ENCODE peak calls at places on chromosomes 1 and 21, in four cellular contexts. H, Q, Y and A are unnamed samples.

GRCh38 chr21:34807881-34808568 is 139.2 kb downstream of the CLIC6 start:
- DNase-seq in Y (no peak), Q (no peak), H (no peak), A (no peak)

GRCh38 chr1:56506314-56506743 is 73.0 kb downstream of the PLPP3 start:
- DNase-seq in Y (no peak), Q (no peak), H (no peak), A (no peak)

GRCh38 chr1:11550664-11551283 is 71.8 kb downstream of the DISP3 start:
- DNase-seq in H (no peak), Q (peak), Y (no peak), A (peak)

GRCh38 chr1:6753320-6754140 is 31.7 kb upstream of the CAMTA1 start:
- DNase-seq in H (no peak), Y (no peak), Q (no peak), A (no peak)

GRCh38 chr1:28135910-28136635 is 40.4 kb downstream of the PTAFR start:
- DNase-seq in Q (no peak), H (no peak), Y (no peak), A (no peak)

GRCh38 chr1:156935719-156936118 is 15.3 kb downstream of the LRRC71 start:
- DNase-seq in Y (no peak), H (no peak), Q (no peak), A (no peak)

GRCh38 chr1:75582725-75583261 is 28.1 kb downstream of the SLC44A5 start:
- DNase-seq in H (no peak), Y (no peak), Q (no peak), A (no peak)

GRCh38 chr1:27427329-27427728 is 34.9 kb downstream of the GPR3 start:
- DNase-seq in Y (no peak), H (no peak), Q (no peak), A (no peak)

GRCh38 chr1:54270543-54270942 is 70.6 kb downstream of the MRPL37 start:
- DNase-seq in Y (no peak), H (no peak), Q (no peak), A (no peak)

GRCh38 chr1:243501002-243501401 is 245.2 kb downstream of the SDCCAG8 start:
- DNase-seq in Q (no peak), Y (peak), H (no peak), A (no peak)

GRCh38 chr1:50705041-50705440 is 255.0 kb downstream of the FAF1 start:
- DNase-seq in Y (no peak), Q (no peak), H (no peak), A (no peak)

GRCh38 chr1:52913014-52913413 is 8.5 kb downstream of the ECHDC2 start:
- DNase-seq in Q (no peak), Y (no peak), H (no peak), A (no peak)

GRCh38 chr1:77514871-77515776 is 167.3 kb downstream of the ZZZ3 start:
- DNase-seq in Q (peak), Y (no peak), H (no peak), A (no peak)

GRCh38 chr21:31644648-31645047 is 14.8 kb upstream of the SOD1 start:
- DNase-seq in H (no peak), Q (no peak), Y (no peak), A (no peak)

GRCh38 chr1:78650114-78650513 is 483 bp downstream of the IFI44 start:
- DNase-seq in Q (no peak), Y (no peak), H (no peak), A (no peak)

GRCh38 chr1:170670751-170671628 is 7.1 kb downstream of the PRRX1 start:
- DNase-seq in Y (peak), H (no peak), Q (no peak), A (no peak)

GRCh38 chr21:15682182-15682895 is 47.4 kb upstream of the USP25 start:
- DNase-seq in Y (no peak), H (no peak), Q (no peak), A (no peak)

GRCh38 chr1:201220388-201220715 is 29.7 kb downstream of the IGFN1 start:
- DNase-seq in Q (no peak), H (no peak), Y (no peak), A (no peak)

GRCh38 chr1:14725641-14726213 is 127.2 kb downstream of the KAZN start:
- DNase-seq in H (no peak), Q (no peak), Y (no peak), A (no peak)

GRCh38 chr1:168876830-168877229 is 147.8 kb upstream of the DPT start:
- DNase-seq in Q (no peak), Y (no peak), H (no peak), A (no peak)

GRCh38 chr1:65011983-65012382 is 45.6 kb upstream of the JAK1 start:
- DNase-seq in Q (no peak), H (no peak), Y (no peak), A (no peak)

GRCh38 chr1:48767957-48768510 is 8.7 kb downstream of the BEND5 start:
- DNase-seq in Q (no peak), Y (no peak), H (no peak), A (no peak)

GRCh38 chr1:206931709-206932108 is 10.0 kb upstream of the FCMR start:
- DNase-seq in Q (no peak), Y (no peak), H (no peak), A (no peak)

GRCh38 chr1:178064191-178064821 is 29.6 kb upstream of the RASAL2 start:
- DNase-seq in Y (no peak), Q (no peak), H (no peak), A (no peak)

GRCh38 chr1:1538989-1539309 is 1.5 kb downstream of the TMEM240 start:
- DNase-seq in H (no peak), Y (no peak), Q (no peak), A (no peak)

DNA sequence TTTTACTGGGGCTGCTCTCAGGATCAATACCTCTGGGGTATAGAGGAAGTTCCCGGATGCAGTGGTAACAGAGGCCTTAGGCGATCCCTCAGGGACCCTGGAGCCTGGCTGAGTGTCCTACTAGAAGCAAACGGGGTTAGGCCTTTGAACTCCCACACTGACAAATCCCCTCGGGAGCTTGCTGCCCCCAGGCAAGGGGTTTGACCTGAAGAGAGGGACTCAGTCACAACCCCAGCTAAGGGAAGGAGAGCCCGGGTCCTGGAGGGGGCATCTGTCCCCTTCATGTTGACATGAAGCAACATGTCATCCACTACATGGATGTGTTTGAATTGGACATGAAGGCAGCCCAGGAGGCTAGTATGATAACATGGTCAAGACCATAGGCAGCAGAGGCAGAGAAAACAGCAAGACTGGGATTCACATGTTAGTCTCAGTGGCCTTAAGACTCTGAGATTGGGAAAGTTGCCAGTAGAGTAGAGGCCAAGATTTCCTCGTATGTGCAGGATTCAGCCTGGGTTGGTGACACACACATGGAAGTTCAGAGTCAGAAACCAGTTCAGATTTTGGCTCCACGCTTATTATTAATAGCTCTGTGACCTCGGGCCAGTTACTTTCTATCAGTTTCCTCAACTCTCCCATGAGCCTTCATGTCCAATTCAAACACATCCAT is 101.5 kb downstream of the KCNN3 start:
- DNase-seq in H (no peak), Y (no peak), Q (no peak), A (no peak)
- H3K27ac ChIP-seq in H (no peak), Y (peak), Q (peak), A (no peak)

DNA sequence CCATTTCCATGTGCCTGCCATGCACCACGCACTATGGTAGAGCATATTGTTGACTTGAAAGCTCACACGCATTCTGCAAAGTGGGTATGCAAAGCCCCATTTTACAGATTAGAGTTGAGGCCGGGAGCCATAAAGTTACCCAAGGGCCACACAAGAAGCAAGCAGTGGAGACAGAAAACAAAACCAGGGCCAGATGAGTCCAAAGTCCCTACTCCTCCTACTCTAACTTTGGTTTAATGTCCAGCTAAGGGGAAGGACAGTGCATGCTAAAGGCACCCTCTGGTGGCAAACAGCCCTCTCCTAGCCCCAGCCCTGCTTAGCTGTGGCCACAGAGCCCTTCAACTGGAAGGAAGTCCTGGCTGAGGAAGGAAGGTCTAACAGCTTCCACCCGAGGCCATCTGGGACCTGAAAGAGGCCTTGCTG is 74.9 kb downstream of the SLC66A1 start:
- DNase-seq in Q (no peak), H (no peak), Y (no peak), A (no peak)
- H3K27ac ChIP-seq in Q (no peak), H (no peak), Y (peak), A (no peak)

DNA sequence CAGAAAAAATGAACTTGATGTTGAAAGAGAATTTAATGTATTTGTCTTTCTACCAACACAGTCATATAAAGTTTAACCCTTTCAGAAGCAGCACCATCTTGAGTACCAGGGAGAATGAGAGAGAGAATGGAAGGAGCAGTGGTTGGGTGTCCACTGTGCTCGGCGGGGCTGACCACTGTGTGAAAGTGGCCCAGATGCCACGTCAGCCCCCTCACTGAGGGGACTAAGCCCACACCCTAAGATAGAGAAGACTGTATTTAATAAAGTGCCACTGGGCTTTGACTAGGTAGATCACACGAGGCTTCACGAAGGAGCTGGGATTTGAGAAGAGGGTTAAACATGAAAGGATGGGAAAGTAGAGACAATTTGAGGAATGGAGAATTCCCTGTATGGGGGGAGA is 31.2 kb downstream of the BATF3 start:
- DNase-seq in Y (no peak), H (no peak), Q (no peak), A (no peak)
- H3K27ac ChIP-seq in Y (peak), H (no peak), Q (no peak), A (no peak)

GRCh38 chr1:232614811-232615210 is 15.1 kb downstream of the SIPA1L2 start:
- DNase-seq in Y (no peak), Q (no peak), H (no peak), A (no peak)
- H3K27ac ChIP-seq in Y (no peak), Q (no peak), H (no peak), A (no peak)

DNA sequence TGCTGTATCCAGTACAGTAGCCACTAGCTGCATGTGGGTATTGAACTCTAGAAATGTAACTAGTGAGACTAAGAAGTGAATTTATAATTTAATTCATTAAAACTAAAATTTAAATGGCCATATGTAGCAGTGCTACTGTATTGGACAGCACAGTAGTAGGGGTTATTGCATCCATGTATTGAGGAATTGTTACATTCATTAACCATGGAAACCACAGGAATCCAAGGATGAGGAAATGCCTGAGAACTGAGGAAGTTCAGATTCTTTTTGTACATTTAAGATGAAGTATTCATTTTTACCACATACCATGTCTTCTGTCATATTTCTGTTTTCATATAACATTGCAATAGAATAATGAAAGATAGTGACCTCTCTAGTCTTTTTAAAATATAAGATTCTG is 2.6 kb downstream of the MTF2 start:
- DNase-seq in Y (no peak), H (no peak), Q (no peak), A (no peak)
- H3K27ac ChIP-seq in Y (no peak), H (peak), Q (no peak), A (no peak)